ENCODE peak calls at places on chromosomes 13 and 19, in four cellular contexts. P is SK-N-SH, Y is A549, Z is GM12878. R is an unnamed sample.

GRCh38 chr13:88436974-88437373 is 765.8 kb downstream of the SLITRK5 start:
- DNase-seq in P (no peak), Y (no peak), Z (no peak), R (no peak)

GRCh38 chr13:80477641-80478443 is 136.9 kb upstream of the SPRY2 start:
- DNase-seq in P (no peak), Y (no peak), Z (no peak), R (no peak)

GRCh38 chr13:72141845-72142470 is 275.0 kb upstream of the DACH1 start:
- DNase-seq in P (no peak), Y (no peak), Z (no peak), R (no peak)

GRCh38 chr19:31352296-31352781 is 3.1 kb upstream of the TSHZ3 start:
- DNase-seq in P (peak; percentile 19), Y (no peak), Z (no peak), R (no peak)

GRCh38 chr19:2282062-2282861 is at the start of gene PEAK3:
- DNase-seq in P (peak; percentile 80), Y (no peak), Z (no peak), R (no peak)

GRCh38 chr19:56137405-56137804 is 3.7 kb upstream of the ZNF444 start:
- DNase-seq in P (no peak), Y (peak; percentile 41), Z (no peak), R (no peak)

GRCh38 chr13:78714717-78715116 is 55.8 kb upstream of the OBI1 start:
- DNase-seq in P (no peak), Y (no peak), Z (no peak), R (no peak)

GRCh38 chr13:114166381-114167131 is 12.5 kb upstream of the CFAP97D2 start:
- DNase-seq in P (peak; percentile 62), Y (no peak), Z (no peak), R (no peak)

GRCh38 chr13:101307181-101307701 is 109.1 kb downstream of the NALCN start:
- DNase-seq in P (no peak), Y (no peak), Z (no peak), R (no peak)

GRCh38 chr19:11410682-11411081 is 8.4 kb downstream of the RGL3 start:
- DNase-seq in P (no peak), Y (peak; percentile 21), Z (no peak), R (no peak)

GRCh38 chr19:17304386-17305047 is 1.2 kb upstream of the MRPL34 start:
- DNase-seq in P (no peak), Y (no peak), Z (no peak), R (no peak)

GRCh38 chr13:28475916-28476725 is 18.8 kb downstream of the FLT1 start:
- DNase-seq in P (no peak), Y (peak; percentile 3), Z (no peak), R (no peak)

GRCh38 chr19:11624064-11624463 is 26.8 kb downstream of the ZNF627 start:
- DNase-seq in P (no peak), Y (no peak), Z (no peak), R (peak; percentile 45)

GRCh38 chr13:110327036-110327790 is 20.1 kb downstream of the COL4A2 start:
- DNase-seq in P (no peak), Y (no peak), Z (no peak), R (no peak)

GRCh38 chr13:38530492-38530891 is 156.4 kb upstream of the FREM2 start:
- DNase-seq in P (peak; percentile 6), Y (no peak), Z (no peak), R (no peak)

GRCh38 chr13:34207872-34208271 is 389.9 kb downstream of the RFC3 start:
- DNase-seq in P (no peak), Y (peak; percentile 17), Z (no peak), R (no peak)

GRCh38 chr19:342801-343421 is 1.7 kb downstream of the MIER2 start:
- DNase-seq in P (no peak), Y (no peak), Z (peak; percentile 15), R (no peak)

GRCh38 chr13:108895220-108895704 is 265.9 kb downstream of the MYO16 start:
- DNase-seq in P (peak; percentile 38), Y (peak; percentile 56), Z (no peak), R (peak; percentile 36)

GRCh38 chr19:43784251-43784980 is 3.6 kb upstream of the KCNN4 start:
- DNase-seq in P (no peak), Y (peak; percentile 89), Z (no peak), R (no peak)

GRCh38 chr13:98877466-98877865 is 100.4 kb downstream of the DOCK9 start:
- DNase-seq in P (no peak), Y (no peak), Z (no peak), R (no peak)

GRCh38 chr13:41848435-41849255 is 112.3 kb downstream of the VWA8 start:
- DNase-seq in P (no peak), Y (no peak), Z (no peak), R (no peak)

GRCh38 chr19:16376241-16376640 is 51.6 kb downstream of the KLF2 start:
- DNase-seq in P (no peak), Y (no peak), Z (no peak), R (no peak)

GRCh38 chr13:46490129-46490528 is 62.8 kb upstream of the LRCH1 start:
- DNase-seq in P (peak; percentile 30), Y (no peak), Z (no peak), R (no peak)

GRCh38 chr19:38304866-38305429 is 897 bp downstream of the C19orf33 start:
- DNase-seq in P (peak; percentile 58), Y (peak; percentile 100), Z (no peak), R (peak; percentile 76)
- TF ChIP-seq PBX3 in P (no peak), Y (peak; percentile 88), Z (no peak), R (no peak)

DNA sequence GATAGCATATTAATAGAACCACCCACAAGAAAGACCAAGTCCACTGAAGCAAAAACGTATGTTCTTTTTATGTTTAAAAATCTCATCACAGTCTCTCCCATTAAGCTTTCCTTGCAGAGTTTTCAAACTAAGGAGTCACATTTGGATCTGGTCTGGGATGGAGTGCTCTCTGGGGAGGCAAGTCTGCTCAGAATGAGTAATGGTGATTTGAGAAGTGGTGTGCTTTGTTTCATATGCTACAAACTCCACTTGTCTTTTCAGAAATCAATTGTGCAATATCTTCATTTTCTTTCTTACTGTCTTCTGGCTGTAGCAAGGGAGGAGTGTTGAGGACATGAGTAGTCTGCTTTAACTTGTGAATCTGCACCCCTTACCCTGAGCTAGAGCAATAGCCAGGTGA is 171.6 kb downstream of the GPC6 start:
- DNase-seq in P (no peak), Y (no peak), Z (no peak), R (no peak)
- TF ChIP-seq PBX3 in P (no peak), Y (no peak), Z (no peak), R (no peak)

DNA sequence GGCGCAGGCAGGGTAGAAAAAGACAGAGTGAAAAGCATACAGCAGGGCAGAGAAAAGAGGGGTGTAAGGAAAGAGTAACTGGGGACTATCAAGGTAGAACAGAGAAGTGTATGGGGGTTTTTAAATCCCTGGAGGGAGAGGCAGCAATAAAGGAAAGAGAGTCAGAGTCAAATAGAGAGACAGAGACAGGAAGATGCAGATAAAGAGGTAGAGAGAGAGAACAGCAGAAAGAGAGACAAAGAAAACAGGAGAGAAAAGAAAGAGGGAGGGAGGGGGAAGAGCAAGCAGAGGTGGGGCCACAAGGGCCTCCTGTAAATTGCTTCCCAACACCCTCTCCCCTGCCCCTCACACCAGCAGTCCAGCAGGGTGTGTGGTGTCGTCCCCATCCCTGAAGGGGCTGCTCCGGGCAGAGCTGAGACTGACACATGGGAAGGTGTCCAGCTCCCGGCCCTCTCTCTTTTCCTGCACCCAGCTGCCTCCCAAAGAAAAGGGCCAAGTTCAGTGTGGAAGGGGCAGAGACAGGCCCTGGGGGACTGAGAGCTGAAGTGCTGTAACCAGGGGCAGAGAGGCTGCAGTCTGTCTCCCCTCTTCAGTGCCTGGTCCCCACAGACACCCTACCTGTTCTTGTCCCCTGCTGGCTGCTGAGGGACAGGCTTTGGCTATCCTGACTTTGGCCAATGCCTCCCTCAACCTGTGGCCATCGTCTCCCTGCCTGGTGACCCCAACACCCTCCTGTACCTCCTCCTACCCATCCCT is 17.4 kb upstream of the POU2F2 start:
- DNase-seq in P (peak; percentile 36), Y (no peak), Z (no peak), R (no peak)
- TF ChIP-seq PBX3 in P (no peak), Y (no peak), Z (no peak), R (no peak)

GRCh38 chr19:50311723-50312635 is 17.2 kb downstream of the KCNC3 start:
- DNase-seq in P (peak; percentile 93), Y (peak; percentile 82), Z (no peak), R (peak; percentile 59)

GRCh38 chr19:50312967-50313811 is 16.0 kb downstream of the KCNC3 start:
- DNase-seq in P (no peak), Y (no peak), Z (no peak), R (no peak)

GRCh38 chr19:50309396-50310125 is 19.6 kb downstream of the KCNC3 start:
- DNase-seq in P (no peak), Y (no peak), Z (no peak), R (no peak)

GRCh38 chr19:50310759-50311465 is 18.3 kb downstream of the KCNC3 start:
- DNase-seq in P (no peak), Y (no peak), Z (no peak), R (no peak)

DNA sequence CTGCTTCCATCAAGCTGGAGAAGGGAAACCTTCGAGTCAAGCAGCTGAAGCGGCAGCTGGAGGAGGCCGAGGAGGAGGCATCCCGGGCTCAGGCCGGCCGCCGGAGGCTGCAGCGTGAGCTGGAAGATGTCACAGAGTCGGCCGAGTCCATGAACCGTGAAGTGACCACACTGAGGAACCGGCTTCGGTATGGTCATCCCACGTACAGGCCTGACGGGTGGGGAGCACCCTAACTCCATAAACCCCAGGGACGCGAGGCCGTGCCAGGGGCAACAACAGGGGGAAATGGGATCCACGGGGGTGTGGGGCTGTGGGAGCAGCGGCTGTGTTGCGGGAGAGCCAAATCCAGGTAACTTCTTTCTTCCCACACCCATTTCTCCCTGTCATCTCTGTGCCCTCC is 20.2 kb downstream of the KCNC3 start:
- DNase-seq in P (no peak), Y (no peak), Z (no peak), R (no peak)
- TF ChIP-seq PBX3 in P (no peak), Y (no peak), Z (no peak), R (no peak)